ENCODE peak calls at places on chromosomes 5 and 9, in seven cellular contexts. One of them, this sample, is unnamed.

GRCh38 chr5:125199968-125200841 is 453.8 kb upstream of the ZNF608 start:
- DNase-seq in AG09309: no peak
- DNase-seq in cardiac fibroblast: no peak
- DNase-seq in WTC11: no peak
- DNase-seq in left ventricle myocardium inferior: no peak
- DNase-seq in foreskin fibroblast: peak; percentile 48
- DNase-seq in GM12865: no peak
- DNase-seq in this sample: peak; percentile 16

GRCh38 chr5:166529200-166529599 is 1762.2 kb upstream of the WWC1 start:
- DNase-seq in GM12865: no peak
- DNase-seq in cardiac fibroblast: no peak
- DNase-seq in WTC11: no peak
- DNase-seq in foreskin fibroblast: no peak
- DNase-seq in AG09309: no peak
- DNase-seq in left ventricle myocardium inferior: no peak
- DNase-seq in this sample: no peak

GRCh38 chr9:107644774-107645463 is 155.3 kb upstream of the KLF4 start:
- DNase-seq in WTC11: no peak
- DNase-seq in left ventricle myocardium inferior: peak; percentile 48
- DNase-seq in GM12865: no peak
- DNase-seq in cardiac fibroblast: peak; percentile 27
- DNase-seq in AG09309: no peak
- DNase-seq in foreskin fibroblast: no peak
- DNase-seq in this sample: no peak

GRCh38 chr5:138582959-138583358 is 7.8 kb upstream of the HSPA9 start:
- DNase-seq in WTC11: no peak
- DNase-seq in foreskin fibroblast: no peak
- DNase-seq in cardiac fibroblast: no peak
- DNase-seq in AG09309: no peak
- DNase-seq in left ventricle myocardium inferior: no peak
- DNase-seq in GM12865: no peak
- DNase-seq in this sample: no peak

GRCh38 chr5:67897431-67897830 is 318.1 kb upstream of the PIK3R1 start:
- DNase-seq in WTC11: no peak
- DNase-seq in foreskin fibroblast: peak; percentile 37
- DNase-seq in AG09309: no peak
- DNase-seq in cardiac fibroblast: no peak
- DNase-seq in left ventricle myocardium inferior: no peak
- DNase-seq in GM12865: no peak
- DNase-seq in this sample: no peak

GRCh38 chr5:132439521-132440206 is 50.9 kb downstream of the IRF1 start:
- DNase-seq in left ventricle myocardium inferior: peak; percentile 78
- DNase-seq in cardiac fibroblast: peak; percentile 98
- DNase-seq in GM12865: peak; percentile 58
- DNase-seq in WTC11: no peak
- DNase-seq in foreskin fibroblast: peak; percentile 95
- DNase-seq in AG09309: peak; percentile 81
- DNase-seq in this sample: peak; percentile 87

GRCh38 chr5:72197393-72197792 is 90.1 kb downstream of the MAP1B start:
- DNase-seq in left ventricle myocardium inferior: no peak
- DNase-seq in GM12865: no peak
- DNase-seq in AG09309: no peak
- DNase-seq in WTC11: no peak
- DNase-seq in cardiac fibroblast: no peak
- DNase-seq in foreskin fibroblast: no peak
- DNase-seq in this sample: no peak

GRCh38 chr5:154567155-154567554 is 89.1 kb upstream of the HAND1 start:
- DNase-seq in WTC11: no peak
- DNase-seq in foreskin fibroblast: no peak
- DNase-seq in GM12865: no peak
- DNase-seq in cardiac fibroblast: no peak
- DNase-seq in AG09309: no peak
- DNase-seq in left ventricle myocardium inferior: no peak
- DNase-seq in this sample: no peak

GRCh38 chr5:113205807-113206206 is 229.0 kb downstream of the TSSK1B start:
- DNase-seq in cardiac fibroblast: no peak
- DNase-seq in GM12865: peak; percentile 4
- DNase-seq in WTC11: no peak
- DNase-seq in foreskin fibroblast: no peak
- DNase-seq in AG09309: no peak
- DNase-seq in left ventricle myocardium inferior: no peak
- DNase-seq in this sample: no peak

GRCh38 chr5:53406630-53407316 is 73.7 kb upstream of the FST start:
- DNase-seq in left ventricle myocardium inferior: no peak
- DNase-seq in AG09309: no peak
- DNase-seq in GM12865: no peak
- DNase-seq in foreskin fibroblast: peak; percentile 92
- DNase-seq in cardiac fibroblast: peak; percentile 94
- DNase-seq in WTC11: no peak
- DNase-seq in this sample: peak; percentile 84

GRCh38 chr9:16202913-16203734 is 650.3 kb downstream of the CCDC171 start:
- DNase-seq in foreskin fibroblast: peak; percentile 95
- DNase-seq in GM12865: no peak
- DNase-seq in cardiac fibroblast: peak; percentile 77
- DNase-seq in AG09309: peak; percentile 84
- DNase-seq in WTC11: no peak
- DNase-seq in left ventricle myocardium inferior: no peak
- DNase-seq in this sample: peak; percentile 91

GRCh38 chr5:172878585-172879433 is 44.8 kb downstream of the ERGIC1 start:
- DNase-seq in cardiac fibroblast: peak; percentile 57
- DNase-seq in foreskin fibroblast: peak; percentile 84
- DNase-seq in left ventricle myocardium inferior: no peak
- DNase-seq in AG09309: no peak
- DNase-seq in WTC11: no peak
- DNase-seq in GM12865: no peak
- DNase-seq in this sample: no peak

GRCh38 chr5:134586866-134587524 is 45.6 kb downstream of the SAR1B start:
- DNase-seq in cardiac fibroblast: peak; percentile 84
- DNase-seq in foreskin fibroblast: peak; percentile 90
- DNase-seq in left ventricle myocardium inferior: peak; percentile 84
- DNase-seq in WTC11: peak; percentile 95
- DNase-seq in AG09309: peak; percentile 21
- DNase-seq in GM12865: peak; percentile 92
- DNase-seq in this sample: peak; percentile 75

GRCh38 chr5:146448783-146449519 is 1.8 kb downstream of the TCERG1 start:
- DNase-seq in cardiac fibroblast: no peak
- DNase-seq in GM12865: no peak
- DNase-seq in foreskin fibroblast: peak; percentile 12
- DNase-seq in WTC11: no peak
- DNase-seq in left ventricle myocardium inferior: no peak
- DNase-seq in AG09309: no peak
- DNase-seq in this sample: no peak

GRCh38 chr5:100643473-100643872 is 108.3 kb downstream of the FAM174A start:
- DNase-seq in WTC11: no peak
- DNase-seq in GM12865: no peak
- DNase-seq in left ventricle myocardium inferior: no peak
- DNase-seq in cardiac fibroblast: peak; percentile 68
- DNase-seq in foreskin fibroblast: no peak
- DNase-seq in AG09309: no peak
- DNase-seq in this sample: peak; percentile 21

GRCh38 chr5:119117237-119117636 is 46.4 kb downstream of the DMXL1 start:
- DNase-seq in left ventricle myocardium inferior: no peak
- DNase-seq in GM12865: no peak
- DNase-seq in AG09309: no peak
- DNase-seq in foreskin fibroblast: no peak
- DNase-seq in WTC11: no peak
- DNase-seq in cardiac fibroblast: no peak
- DNase-seq in this sample: no peak

GRCh38 chr5:17105744-17106450 is 111.5 kb upstream of the BASP1 start:
- DNase-seq in AG09309: peak; percentile 84
- DNase-seq in foreskin fibroblast: peak; percentile 97
- DNase-seq in cardiac fibroblast: peak; percentile 80
- DNase-seq in WTC11: no peak
- DNase-seq in GM12865: no peak
- DNase-seq in left ventricle myocardium inferior: peak; percentile 25
- DNase-seq in this sample: no peak

GRCh38 chr5:124889522-124889828 is 143.0 kb upstream of the ZNF608 start:
- DNase-seq in AG09309: no peak
- DNase-seq in foreskin fibroblast: peak; percentile 42
- DNase-seq in GM12865: no peak
- DNase-seq in cardiac fibroblast: peak; percentile 36
- DNase-seq in left ventricle myocardium inferior: no peak
- DNase-seq in WTC11: no peak
- DNase-seq in this sample: no peak

GRCh38 chr5:146840016-146840415 is 38.5 kb downstream of the PPP2R2B start:
- DNase-seq in WTC11: no peak
- DNase-seq in left ventricle myocardium inferior: no peak
- DNase-seq in GM12865: no peak
- DNase-seq in cardiac fibroblast: no peak
- DNase-seq in foreskin fibroblast: no peak
- DNase-seq in AG09309: no peak
- DNase-seq in this sample: no peak

GRCh38 chr9:7704543-7704942 is 95.0 kb downstream of the DMAC1 start:
- DNase-seq in foreskin fibroblast: no peak
- DNase-seq in left ventricle myocardium inferior: no peak
- DNase-seq in cardiac fibroblast: no peak
- DNase-seq in GM12865: no peak
- DNase-seq in WTC11: no peak
- DNase-seq in AG09309: no peak
- DNase-seq in this sample: no peak

DNA sequence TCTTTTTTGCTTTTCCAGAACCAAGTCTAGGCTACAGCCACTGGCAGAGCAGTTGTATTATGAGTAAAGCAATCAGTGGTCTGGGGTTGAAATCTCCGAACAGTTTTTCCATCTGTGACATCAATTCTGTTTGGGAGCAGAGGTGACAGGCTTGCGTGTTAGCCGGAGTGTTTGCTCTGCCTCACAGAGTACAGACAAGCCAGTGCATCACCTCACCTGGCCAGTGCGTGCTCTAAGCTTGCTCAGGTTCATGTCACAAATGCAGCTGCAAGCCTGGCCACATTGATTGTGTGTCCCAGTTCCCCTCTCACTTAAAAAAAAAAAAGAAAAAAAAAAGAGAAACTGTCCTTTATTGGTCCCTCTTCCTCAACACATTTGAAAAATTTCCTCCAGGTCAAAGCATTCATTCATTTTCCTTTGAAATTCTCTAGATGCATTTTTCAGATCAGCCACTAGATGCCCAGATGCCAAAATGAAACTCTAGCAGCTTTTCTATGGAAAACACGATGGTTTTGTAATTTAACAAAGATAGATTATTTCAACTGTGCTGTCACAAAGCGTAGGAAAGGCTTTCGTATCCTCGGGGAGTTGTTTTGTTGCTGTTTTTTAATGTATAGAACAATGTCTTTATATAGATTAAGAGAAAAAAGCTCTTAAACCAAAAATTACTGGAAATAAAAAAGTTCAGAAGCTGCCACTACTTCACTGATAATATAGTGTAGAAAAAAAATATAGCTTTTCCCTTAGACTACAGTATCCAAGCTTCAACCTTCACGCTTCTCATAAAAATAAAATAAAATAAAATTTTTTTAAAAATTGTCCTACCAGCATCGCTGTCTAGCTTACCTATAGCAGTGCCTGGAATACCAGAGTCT is 585.5 kb downstream of the TLE1 start:
- DNase-seq in foreskin fibroblast: peak; percentile 31
- DNase-seq in GM12865: no peak
- DNase-seq in cardiac fibroblast: peak; percentile 27
- DNase-seq in left ventricle myocardium inferior: no peak
- DNase-seq in AG09309: no peak
- DNase-seq in WTC11: no peak
- DNase-seq in this sample: no peak
- TF ChIP-seq CTCF in foreskin fibroblast: peak; percentile 35
- TF ChIP-seq CTCF in GM12865: no peak
- TF ChIP-seq CTCF in cardiac fibroblast: peak; percentile 52
- TF ChIP-seq CTCF in left ventricle myocardium inferior: no peak
- TF ChIP-seq CTCF in AG09309: peak; percentile 55
- TF ChIP-seq CTCF in WTC11: no peak
- TF ChIP-seq CTCF in this sample: peak; percentile 37

DNA sequence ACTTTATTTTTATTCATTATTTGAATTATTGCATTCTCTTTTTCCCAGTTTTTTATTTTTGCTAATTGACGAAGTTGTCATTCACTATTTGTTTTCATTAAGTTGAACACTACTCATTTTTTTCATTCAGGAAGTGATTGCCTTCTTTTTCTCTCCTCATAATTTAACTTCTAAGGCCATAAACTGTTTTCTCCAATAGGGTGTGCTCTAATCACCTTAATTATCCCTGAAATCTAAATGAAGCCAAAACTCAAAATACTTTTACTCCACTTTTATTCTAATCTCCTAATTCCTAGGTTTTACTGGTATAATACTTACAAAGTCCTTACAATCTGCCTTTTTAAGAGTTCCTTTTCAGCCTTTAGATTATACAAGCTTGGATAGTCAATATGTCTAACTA is 2.9 kb upstream of the OR13C2 start:
- DNase-seq in foreskin fibroblast: no peak
- DNase-seq in left ventricle myocardium inferior: no peak
- DNase-seq in GM12865: no peak
- DNase-seq in WTC11: no peak
- DNase-seq in cardiac fibroblast: peak; percentile 25
- DNase-seq in AG09309: no peak
- DNase-seq in this sample: peak; percentile 1
- TF ChIP-seq CTCF in foreskin fibroblast: no peak
- TF ChIP-seq CTCF in left ventricle myocardium inferior: no peak
- TF ChIP-seq CTCF in GM12865: no peak
- TF ChIP-seq CTCF in WTC11: no peak
- TF ChIP-seq CTCF in cardiac fibroblast: no peak
- TF ChIP-seq CTCF in AG09309: no peak
- TF ChIP-seq CTCF in this sample: no peak

DNA sequence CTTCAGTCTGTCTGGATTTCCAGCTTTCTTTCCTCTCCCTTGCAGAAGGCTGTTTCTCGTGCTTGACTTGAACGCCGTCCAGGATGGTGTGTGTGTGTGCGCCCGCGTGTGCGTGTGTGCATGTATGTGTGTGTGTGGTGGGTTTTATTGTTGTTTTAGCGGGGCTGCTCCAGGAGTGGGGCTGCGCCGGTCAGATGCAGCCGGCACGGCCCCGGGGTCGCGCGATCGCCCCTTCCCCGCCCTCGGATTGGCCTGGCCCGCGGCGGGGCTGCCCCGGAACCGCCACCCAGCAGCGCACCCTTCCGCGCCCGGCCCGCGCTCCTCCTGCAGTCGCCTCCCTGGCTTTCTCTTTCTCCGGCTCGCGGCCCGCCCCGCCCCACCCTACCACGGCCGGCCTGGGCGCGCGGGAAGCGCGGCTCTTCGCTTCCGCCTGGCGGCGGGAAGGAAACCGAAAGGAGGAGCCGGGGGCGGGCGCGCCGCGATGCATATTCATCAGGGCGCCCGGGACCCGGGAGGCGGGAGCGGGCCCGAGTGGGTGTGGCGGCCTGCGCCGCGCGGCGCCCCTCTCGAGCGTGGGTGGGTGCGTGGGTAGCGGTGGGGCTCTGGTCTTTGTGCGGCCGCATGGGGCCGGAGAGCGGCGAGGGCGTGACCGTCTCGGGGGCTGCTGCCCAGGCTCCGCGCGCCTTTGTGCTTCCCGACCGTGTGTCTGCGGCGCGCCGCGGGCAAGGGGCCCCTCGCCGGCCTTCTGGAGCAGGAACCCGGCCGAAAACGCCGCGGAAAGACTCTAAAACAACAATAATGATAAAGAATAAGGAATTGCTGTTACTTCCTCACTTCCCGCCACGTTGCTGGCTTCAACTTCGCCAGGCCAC is 8.5 kb upstream of the NFIB start:
- DNase-seq in left ventricle myocardium inferior: peak; percentile 95
- DNase-seq in cardiac fibroblast: peak; percentile 92
- DNase-seq in WTC11: peak; percentile 90
- DNase-seq in AG09309: no peak
- DNase-seq in GM12865: peak; percentile 90
- DNase-seq in foreskin fibroblast: peak; percentile 97
- DNase-seq in this sample: peak; percentile 90
- TF ChIP-seq CTCF in left ventricle myocardium inferior: peak; percentile 70
- TF ChIP-seq CTCF in cardiac fibroblast: peak; percentile 16
- TF ChIP-seq CTCF in WTC11: no peak
- TF ChIP-seq CTCF in AG09309: peak; percentile 31
- TF ChIP-seq CTCF in GM12865: peak; percentile 0
- TF ChIP-seq CTCF in foreskin fibroblast: peak; percentile 31
- TF ChIP-seq CTCF in this sample: peak; percentile 49

GRCh38 chr5:10576121-10576789 is 12.4 kb downstream of the ANKRD33B start:
- DNase-seq in AG09309: no peak
- DNase-seq in WTC11: no peak
- DNase-seq in foreskin fibroblast: no peak
- DNase-seq in GM12865: no peak
- DNase-seq in left ventricle myocardium inferior: no peak
- DNase-seq in cardiac fibroblast: no peak
- DNase-seq in this sample: no peak
- TF ChIP-seq CTCF in AG09309: no peak
- TF ChIP-seq CTCF in WTC11: no peak
- TF ChIP-seq CTCF in foreskin fibroblast: no peak
- TF ChIP-seq CTCF in GM12865: no peak
- TF ChIP-seq CTCF in left ventricle myocardium inferior: no peak
- TF ChIP-seq CTCF in cardiac fibroblast: no peak
- TF ChIP-seq CTCF in this sample: peak; percentile 8